ENCODE peak calls at places on chromosomes 4 and X, in seven cellular contexts. Z, K, U, X, M, I and J are unnamed samples.
A peak's percentile ranks its signal among the peaks of the same experiment; 100 is the strongest.

GRCh38 chrX:6226646-6227444 is 1.8 kb downstream of the NLGN4X start:
- DNase-seq in M (no peak), K (peak; percentile 43), Z (no peak), U (no peak), I (no peak), X (no peak), J (no peak)

GRCh38 chrX:28016823-28017222 is 35.6 kb upstream of the DCAF8L1 start:
- DNase-seq in I (no peak), K (no peak), X (no peak), U (no peak), Z (no peak), M (no peak), J (no peak)

GRCh38 chr4:23361453-23361852 is 528.4 kb downstream of the PPARGC1A start:
- DNase-seq in Z (no peak), U (no peak), M (no peak), K (no peak), X (no peak), I (no peak), J (no peak)

GRCh38 chr4:185587444-185588161 is 52.3 kb upstream of the PDLIM3 start:
- DNase-seq in Z (no peak), U (no peak), I (no peak), M (peak; percentile 80), K (no peak), X (no peak), J (no peak)

GRCh38 chr4:56147371-56147770 is 198.6 kb downstream of the CEP135 start:
- DNase-seq in I (no peak), M (no peak), X (no peak), U (no peak), Z (no peak), K (no peak), J (no peak)

GRCh38 chrX:38803609-38804480 is 2.6 kb downstream of the MID1IP1 start:
- DNase-seq in K (peak; percentile 82), M (peak; percentile 88), Z (peak; percentile 69), X (peak; percentile 77), I (peak; percentile 67), U (peak; percentile 68), J (peak; percentile 90)

GRCh38 chr4:100631281-100631968 is 113.6 kb upstream of the EMCN start:
- DNase-seq in Z (no peak), I (no peak), M (no peak), K (no peak), U (no peak), X (no peak), J (no peak)

GRCh38 chr4:18684932-18685331 is 663.4 kb upstream of the LCORL start:
- DNase-seq in I (no peak), U (no peak), Z (no peak), M (no peak), X (no peak), K (no peak), J (no peak)

DNA sequence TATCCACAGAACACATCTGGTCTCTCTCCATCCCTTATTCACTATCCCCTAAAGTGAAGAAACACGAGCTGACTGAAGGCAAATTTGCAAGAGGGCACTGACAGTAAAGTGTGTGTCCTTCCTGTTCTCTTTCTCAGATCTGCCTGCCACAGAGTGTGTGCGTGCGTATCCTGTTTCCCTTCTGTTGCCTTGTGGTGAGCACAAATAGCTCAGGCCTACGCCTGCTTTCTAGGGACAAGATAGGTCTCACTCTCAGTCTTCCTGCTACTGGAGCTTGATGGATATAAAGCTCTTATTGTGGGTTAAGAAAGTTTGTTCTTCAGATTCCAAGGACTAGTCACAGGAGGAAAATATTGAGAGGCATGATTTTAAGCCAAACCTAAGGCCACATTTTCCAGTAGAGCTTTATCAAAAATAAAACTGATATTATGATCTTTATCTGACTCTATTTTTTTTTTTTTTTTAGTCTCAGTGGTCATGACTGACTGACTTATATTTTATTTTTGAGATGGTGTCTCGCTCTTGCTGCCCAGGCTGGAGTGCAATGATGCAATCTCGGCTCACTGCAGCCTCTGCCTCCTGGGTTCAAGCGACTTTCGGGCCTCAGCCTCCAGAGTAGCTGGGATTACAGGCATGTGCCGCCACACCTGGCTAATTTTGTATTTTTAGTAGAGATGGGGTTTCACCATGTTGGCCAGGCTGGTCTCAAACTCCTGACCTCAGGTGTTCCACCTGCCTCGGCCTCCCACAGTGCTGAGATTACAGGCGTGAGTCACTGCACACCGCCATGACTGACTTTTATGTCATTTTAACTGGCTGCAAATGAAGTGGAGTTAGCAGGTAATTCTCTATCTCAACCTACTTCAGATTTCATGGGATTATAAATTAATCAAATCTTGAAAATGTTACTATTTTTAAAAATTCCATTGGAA is 140.3 kb upstream of the SH3RF1 start:
- DNase-seq in I (no peak), U (no peak), K (no peak), X (no peak), M (peak; percentile 18), Z (no peak), J (peak; percentile 23)
- H3K4me3 ChIP-seq in I (no peak overlapping the region), U (no peak overlapping the region), K (no peak overlapping the region), X (no peak overlapping the region), M (no peak overlapping the region), Z (no peak overlapping the region), J (no peak overlapping the region)

DNA sequence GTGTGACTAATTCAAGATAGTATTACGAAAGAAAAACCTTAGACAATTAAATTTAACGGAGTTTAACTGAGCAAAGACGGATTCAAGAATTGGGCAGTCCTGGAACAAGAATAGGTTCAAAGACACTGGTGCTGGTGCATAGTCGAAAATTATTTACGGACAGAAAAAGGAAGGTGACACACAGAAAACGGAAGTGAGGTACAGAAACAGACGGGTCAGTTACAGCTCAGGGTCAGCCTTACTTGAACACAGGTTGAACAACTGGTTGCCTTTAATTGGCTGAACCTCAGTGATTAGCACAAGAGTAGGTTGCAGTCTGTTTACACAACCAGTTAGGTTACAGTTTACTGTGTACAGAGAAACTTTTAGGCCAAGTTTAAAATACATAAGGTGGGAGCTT is 31.5 kb downstream of the KLHL8 start:
- DNase-seq in K (no peak), I (no peak), Z (no peak), U (no peak), X (no peak), M (no peak), J (no peak)
- TF ChIP-seq POLR2A in K (no peak), I (no peak), Z (no peak), U (no peak), X (no peak), M (no peak), J (no peak)

GRCh38 chrX:66164470-66164869 is 423 bp downstream of the HEPH start:
- DNase-seq in U (no peak), Z (no peak), K (no peak), X (no peak), M (no peak), I (no peak), J (no peak)
- H3K4me3 ChIP-seq in U (no peak overlapping the region), Z (no peak overlapping the region), K (peak overlapping the region; percentile 21), X (no peak overlapping the region), M (no peak overlapping the region), I (peak overlapping the region; percentile 14), J (peak overlapping the region; percentile 39)

GRCh38 chrX:18945488-18945887 is 38.4 kb downstream of the PHKA2 start:
- DNase-seq in Z (no peak), U (no peak), I (no peak), K (no peak), M (no peak), X (no peak), J (no peak)
- TF ChIP-seq POLR2A in Z (no peak), U (no peak), I (no peak), K (no peak), M (no peak), X (no peak), J (no peak)